ENCODE peak calls at places on chromosomes 7 and 10, in four cellular contexts. One of them, this sample, is unnamed.
A peak's percentile ranks its signal among the peaks of the same experiment; 100 is the strongest.

GRCh38 chr10:101666025-101666424 is 28.9 kb downstream of the FBXW4 start:
- DNase-seq in HepG2: no peak
- DNase-seq in GM12878: no peak
- DNase-seq in K562: no peak
- DNase-seq in this sample: no peak

GRCh38 chr7:94580601-94581000 is 71.0 kb downstream of the CASD1 start:
- DNase-seq in GM12878: no peak
- DNase-seq in HepG2: peak; percentile 93
- DNase-seq in K562: no peak
- DNase-seq in this sample: peak; percentile 85

GRCh38 chr7:38222481-38223096 is 44.5 kb downstream of the STARD3NL start:
- DNase-seq in HepG2: peak; percentile 51
- DNase-seq in K562: peak; percentile 67
- DNase-seq in GM12878: peak; percentile 34
- DNase-seq in this sample: peak; percentile 48

GRCh38 chr10:8053446-8054242 is 844 bp upstream of the GATA3 start:
- DNase-seq in K562: peak; percentile 95
- DNase-seq in GM12878: no peak
- DNase-seq in HepG2: no peak
- DNase-seq in this sample: peak; percentile 90

GRCh38 chr10:75202321-75203096 is 8.1 kb upstream of the VDAC2 start:
- DNase-seq in K562: no peak
- DNase-seq in HepG2: peak; percentile 41
- DNase-seq in GM12878: no peak
- DNase-seq in this sample: peak; percentile 81

GRCh38 chr10:78986419-78986818 is 82.3 kb upstream of the ZMIZ1 start:
- DNase-seq in GM12878: no peak
- DNase-seq in K562: no peak
- DNase-seq in HepG2: no peak
- DNase-seq in this sample: no peak

GRCh38 chr7:157816526-157817250 is 479.9 kb downstream of the DNAJB6 start:
- DNase-seq in HepG2: no peak
- DNase-seq in GM12878: no peak
- DNase-seq in K562: no peak
- DNase-seq in this sample: no peak

GRCh38 chr10:119111968-119112515 is 8.1 kb downstream of the DENND10 start:
- DNase-seq in K562: no peak
- DNase-seq in HepG2: no peak
- DNase-seq in GM12878: no peak
- DNase-seq in this sample: no peak

GRCh38 chr10:8048281-8049008 is 6.0 kb upstream of the GATA3 start:
- DNase-seq in HepG2: no peak
- DNase-seq in GM12878: no peak
- DNase-seq in K562: no peak
- DNase-seq in this sample: no peak

GRCh38 chr10:87524296-87524695 is 19.6 kb downstream of the MINPP1 start:
- DNase-seq in GM12878: no peak
- DNase-seq in HepG2: no peak
- DNase-seq in K562: no peak
- DNase-seq in this sample: no peak

GRCh38 chr7:66050990-66051424 is 24.6 kb upstream of the ASL start:
- DNase-seq in K562: no peak
- DNase-seq in HepG2: peak; percentile 82
- DNase-seq in GM12878: no peak
- DNase-seq in this sample: no peak

GRCh38 chr7:18320422-18320821 is 175.1 kb upstream of the HDAC9 start:
- DNase-seq in HepG2: no peak
- DNase-seq in GM12878: no peak
- DNase-seq in K562: no peak
- DNase-seq in this sample: no peak

GRCh38 chr7:142798451-142799438 is 28.0 kb downstream of the PRSS2 start:
- DNase-seq in GM12878: no peak
- DNase-seq in HepG2: no peak
- DNase-seq in K562: no peak
- DNase-seq in this sample: no peak

GRCh38 chr7:153832160-153832559 is 220.0 kb upstream of the DPP6 start:
- DNase-seq in HepG2: peak; percentile 2
- DNase-seq in K562: peak; percentile 18
- DNase-seq in GM12878: no peak
- DNase-seq in this sample: no peak

DNA sequence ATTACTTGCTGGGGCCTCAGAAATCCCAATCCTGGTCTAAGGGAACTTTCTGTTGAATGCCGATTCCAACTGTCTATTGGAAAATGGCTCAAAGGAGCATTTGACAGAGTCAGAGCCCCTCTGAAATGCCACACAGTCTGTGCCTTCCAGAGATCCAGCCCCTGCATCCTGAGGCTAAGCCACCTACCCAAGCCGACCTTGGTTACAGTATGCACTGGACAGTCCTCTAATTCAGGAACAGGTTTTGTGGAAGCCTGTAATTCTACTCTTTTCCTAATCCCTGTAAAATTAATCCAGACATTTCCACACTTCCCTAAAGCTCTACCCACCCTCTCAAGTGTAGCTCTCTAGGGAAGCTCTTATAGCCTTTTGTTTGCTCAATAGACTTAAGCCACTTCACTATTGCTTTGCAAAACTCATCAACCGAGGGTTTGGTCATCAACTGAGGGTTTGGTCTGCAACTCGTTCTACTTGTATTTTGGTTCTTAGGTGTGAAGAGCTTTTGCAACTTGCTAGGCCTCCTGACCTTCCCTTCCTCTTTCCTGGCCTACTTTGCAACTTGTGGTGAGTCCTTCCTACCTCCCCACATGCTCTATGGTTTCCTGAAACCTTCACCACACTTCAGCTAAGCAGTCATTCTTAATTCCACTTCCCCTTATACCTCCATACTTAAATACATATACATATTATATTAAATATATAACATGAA is 364.8 kb downstream of the SFMBT2 start:
- DNase-seq in HepG2: no peak
- DNase-seq in GM12878: peak; percentile 44
- DNase-seq in K562: no peak
- DNase-seq in this sample: no peak
- TF ChIP-seq JUNB in HepG2: no peak
- TF ChIP-seq JUNB in GM12878: no peak
- TF ChIP-seq JUNB in K562: no peak
- TF ChIP-seq JUNB in this sample: no peak

GRCh38 chr7:151840088-151840910 is 36.6 kb downstream of the PRKAG2 start:
- DNase-seq in HepG2: no peak
- DNase-seq in K562: no peak
- DNase-seq in GM12878: no peak
- DNase-seq in this sample: no peak
- TF ChIP-seq USF2 in HepG2: no peak
- TF ChIP-seq USF2 in K562: no peak
- TF ChIP-seq USF2 in GM12878: no peak
- TF ChIP-seq USF2 in this sample: no peak

GRCh38 chr10:27628631-27629030 is 117.0 kb downstream of the MKX start:
- DNase-seq in HepG2: no peak
- DNase-seq in K562: no peak
- DNase-seq in GM12878: no peak
- DNase-seq in this sample: no peak

GRCh38 chr10:27621441-27621840 is 117.3 kb downstream of the RAB18 start:
- DNase-seq in K562: no peak
- DNase-seq in HepG2: no peak
- DNase-seq in GM12878: no peak
- DNase-seq in this sample: no peak

GRCh38 chr10:27620425-27621397 is 116.6 kb downstream of the RAB18 start:
- DNase-seq in HepG2: no peak
- DNase-seq in K562: no peak
- DNase-seq in GM12878: no peak
- DNase-seq in this sample: no peak

GRCh38 chr10:27626821-27627359 is 118.7 kb downstream of the MKX start:
- DNase-seq in K562: no peak
- DNase-seq in HepG2: no peak
- DNase-seq in GM12878: no peak
- DNase-seq in this sample: no peak

DNA sequence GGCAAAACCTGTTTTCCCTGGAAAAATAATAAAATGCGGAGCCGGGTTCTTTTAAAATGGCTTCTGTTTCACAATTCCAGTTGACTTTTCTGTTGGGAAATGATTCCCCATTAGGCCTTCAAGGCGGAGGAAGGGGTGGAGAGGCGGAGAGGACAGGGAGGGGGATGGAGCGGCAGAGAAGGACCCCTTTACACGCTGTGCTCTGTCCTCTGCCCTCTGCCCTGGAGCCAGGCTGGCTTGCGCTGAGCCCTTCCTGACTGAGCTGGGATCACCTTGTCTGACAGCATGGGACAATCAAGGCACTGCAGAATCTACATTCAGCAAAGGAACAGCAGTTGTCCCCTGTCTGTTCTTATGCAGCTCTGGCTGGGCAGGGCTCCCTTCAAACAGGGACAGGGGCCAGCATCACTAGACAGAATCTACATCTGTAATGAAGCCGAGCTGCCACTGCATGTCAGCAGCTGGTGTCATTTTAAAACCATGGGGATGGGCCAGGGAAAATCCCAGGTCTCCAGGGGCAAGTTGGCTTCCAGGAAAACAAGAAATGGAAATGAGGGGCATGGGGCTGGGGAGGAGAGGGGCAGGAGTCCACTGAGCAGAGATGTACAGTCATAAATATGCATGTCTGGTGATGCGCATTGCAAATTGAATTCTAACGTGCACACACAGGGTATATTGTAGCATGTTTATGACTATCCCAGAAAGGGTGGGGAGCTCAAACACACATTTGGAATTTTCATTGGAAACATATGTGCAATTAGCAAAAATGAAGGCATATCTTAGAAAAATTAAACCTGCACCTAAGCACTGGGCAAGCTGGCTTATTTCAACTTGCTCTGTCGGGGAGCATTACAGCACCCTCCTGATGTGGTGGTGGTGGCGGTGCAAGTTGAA is 119.9 kb downstream of the MKX start:
- DNase-seq in HepG2: no peak
- DNase-seq in K562: no peak
- DNase-seq in GM12878: no peak
- DNase-seq in this sample: no peak
- TF ChIP-seq JUNB in HepG2: no peak
- TF ChIP-seq JUNB in K562: no peak
- TF ChIP-seq JUNB in GM12878: no peak
- TF ChIP-seq JUNB in this sample: no peak

GRCh38 chr7:159032753-159033472 is 111.8 kb downstream of the VIPR2 start:
- DNase-seq in K562: no peak
- DNase-seq in GM12878: no peak
- DNase-seq in HepG2: no peak
- DNase-seq in this sample: no peak

GRCh38 chr7:159031135-159031701 is 113.4 kb downstream of the VIPR2 start:
- DNase-seq in GM12878: no peak
- DNase-seq in HepG2: no peak
- DNase-seq in K562: peak; percentile 50
- DNase-seq in this sample: no peak

GRCh38 chr7:159030490-159031134 is 114.1 kb downstream of the VIPR2 start:
- DNase-seq in K562: peak; percentile 90
- DNase-seq in HepG2: peak; percentile 46
- DNase-seq in GM12878: no peak
- DNase-seq in this sample: peak; percentile 69

GRCh38 chr7:159032310-159032709 is 112.4 kb downstream of the VIPR2 start:
- DNase-seq in GM12878: no peak
- DNase-seq in HepG2: no peak
- DNase-seq in K562: no peak
- DNase-seq in this sample: no peak

DNA sequence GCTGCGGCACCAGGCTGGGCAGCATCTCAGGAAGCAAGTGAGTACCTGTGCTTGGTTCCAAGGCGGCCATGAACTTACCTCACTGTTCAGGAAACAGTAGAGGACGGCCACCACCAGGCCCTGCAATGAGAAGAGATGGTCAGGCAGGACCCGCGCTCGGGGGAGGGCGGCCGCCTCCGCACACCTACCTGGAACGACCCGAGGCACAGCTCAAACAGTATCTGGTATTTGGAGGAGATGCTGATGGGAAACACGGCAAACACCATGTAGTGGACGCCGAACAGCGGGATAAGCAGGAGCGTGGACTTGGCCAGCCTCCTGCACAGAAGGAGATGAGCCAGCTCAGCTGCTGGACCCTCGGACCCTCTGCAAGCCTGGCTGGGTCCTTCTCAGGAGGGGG is 112.9 kb downstream of the VIPR2 start:
- DNase-seq in GM12878: no peak
- DNase-seq in K562: no peak
- DNase-seq in HepG2: no peak
- DNase-seq in this sample: no peak
- TF ChIP-seq USF2 in GM12878: no peak
- TF ChIP-seq USF2 in K562: no peak
- TF ChIP-seq USF2 in HepG2: no peak
- TF ChIP-seq USF2 in this sample: no peak